ENCODE peak calls at places on chromosomes 5 and 9, in ten cellular contexts. S is endodermal cell, Z is Peyer's patch, U is hepatocyte, R is IMR-90, N is mammary epithelial cell, E is psoas muscle, L is stomach, B is lung, C is testis. V is an unnamed sample. For H3K4me1, the result is how much of the 10 kb centered on the place peaks cover.

GRCh38 chr9:125994066-125994943 is 247.1 kb downstream of the PBX3 start:
- DNase-seq in S (peak), Z (peak), U (no peak), R (no peak), N (no peak), E (no peak), L (no peak), B (no peak), C (no peak), V (no peak)

GRCh38 chr5:111072949-111073682 is 1.6 kb downstream of the TSLP start:
- DNase-seq in S (peak), Z (peak), U (peak), R (peak), N (peak), E (peak), L (peak), B (peak), C (peak), V (peak)

GRCh38 chr5:1003296-1003937 is 5.2 kb upstream of the NKD2 start:
- DNase-seq in S (no peak), Z (peak), U (peak), R (no peak), N (peak), E (no peak), L (peak), B (peak), C (peak), V (no peak)

GRCh38 chr9:70006299-70006698 is 37.3 kb upstream of the MAMDC2 start:
- DNase-seq in S (no peak), Z (no peak), U (no peak), R (peak), N (no peak), E (no peak), L (no peak), B (peak), C (no peak), V (no peak)

GRCh38 chr5:1105350-1106265 is 6.3 kb downstream of the SLC12A7 start:
- DNase-seq in S (no peak), Z (peak), U (peak), R (no peak), N (no peak), E (no peak), L (peak), B (no peak), C (no peak), V (peak)

GRCh38 chr9:33187519-33188218 is 20.5 kb upstream of the B4GALT1 start:
- DNase-seq in S (peak), Z (no peak), U (peak), R (peak), N (no peak), E (peak), L (no peak), B (no peak), C (peak), V (no peak)

GRCh38 chr5:21159526-21160059 is 1171.6 kb upstream of the CDH18 start:
- DNase-seq in S (no peak), Z (no peak), U (no peak), R (no peak), N (peak), E (no peak), L (no peak), B (no peak), C (no peak), V (no peak)

GRCh38 chr9:100100268-100100667 is 1.2 kb downstream of the INVS start:
- DNase-seq in S (no peak), Z (no peak), U (no peak), R (no peak), N (no peak), E (no peak), L (no peak), B (no peak), C (no peak), V (no peak)

GRCh38 chr5:140345919-140346347 is 470 bp downstream of the HBEGF start:
- DNase-seq in S (peak), Z (no peak), U (peak), R (peak), N (peak), E (peak), L (peak), B (peak), C (peak), V (no peak)

GRCh38 chr9:91199739-91200497 is 161.8 kb downstream of the AUH start:
- DNase-seq in S (no peak), Z (no peak), U (no peak), R (no peak), N (no peak), E (no peak), L (no peak), B (no peak), C (no peak), V (no peak)

DNA sequence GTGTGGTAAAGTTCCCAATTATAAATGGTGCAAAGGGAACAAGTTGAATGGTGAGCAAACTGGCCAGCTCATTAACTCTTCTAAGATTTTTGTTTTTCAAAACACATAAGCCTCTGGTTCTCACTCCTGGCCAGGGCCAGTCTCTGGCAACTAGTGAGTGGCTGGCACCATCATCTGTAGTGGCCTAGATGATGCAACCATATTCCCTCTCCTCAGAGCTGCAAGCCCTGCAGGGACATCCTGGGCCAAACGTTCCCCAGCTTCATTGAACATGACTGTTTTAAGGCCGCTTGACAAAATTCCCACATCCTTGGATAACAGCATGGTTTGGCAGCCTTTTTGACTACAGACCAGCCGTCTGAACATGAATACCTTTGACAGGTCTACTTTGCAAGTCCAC is 24.0 kb downstream of the MACROH2A1 start:
- DNase-seq in S (no peak), Z (no peak), U (no peak), R (no peak), N (no peak), E (peak), L (no peak), B (no peak), C (no peak), V (no peak)
- H3K4me1 ChIP-seq in S (under half), Z (under half), U (half or more), R (half or more), N (under half), E (half or more), L (under half), B (under half), C (under half), V (under half)

GRCh38 chr5:127988149-127988755 is 95.3 kb upstream of the SLC12A2 start:
- DNase-seq in S (no peak), Z (no peak), U (peak), R (peak), N (peak), E (no peak), L (no peak), B (no peak), C (no peak), V (no peak)
- H3K27ac ChIP-seq in S (no peak), Z (no peak), U (no peak), R (peak), N (peak), E (no peak), L (no peak), B (no peak), C (no peak), V (no peak)

DNA sequence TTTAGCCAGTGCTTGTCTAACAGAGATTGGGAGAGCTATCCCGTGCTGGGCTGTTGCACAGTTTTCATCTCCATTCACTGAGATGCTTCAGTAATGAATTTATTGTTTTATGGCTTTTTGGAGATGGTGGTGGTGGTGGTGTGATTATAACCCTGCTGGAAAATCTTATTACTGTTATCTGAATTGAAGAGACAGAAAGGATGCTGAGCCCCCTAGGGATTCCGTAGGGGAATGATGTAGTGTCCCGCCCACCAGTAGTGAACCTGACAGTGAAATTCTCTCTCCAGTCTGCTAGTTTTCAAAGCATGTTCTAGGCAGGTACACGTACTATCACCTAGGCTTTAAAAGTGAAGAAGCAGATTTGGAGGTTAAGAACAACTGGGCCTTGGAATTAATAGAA is 1.9 kb downstream of the RAI14 start:
- DNase-seq in S (no peak), Z (no peak), U (peak), R (peak), N (no peak), E (no peak), L (no peak), B (no peak), C (no peak), V (no peak)
- TF ChIP-seq CTCF in S (peak), Z (no peak), U (no peak), R (peak), N (no peak), E (no peak), L (no peak), B (no peak), C (no peak), V (no peak)

GRCh38 chr5:150154618-150155134 is 969 bp downstream of the PDGFRB start:
- DNase-seq in S (peak), Z (no peak), U (no peak), R (no peak), N (no peak), E (no peak), L (no peak), B (no peak), C (no peak), V (no peak)

GRCh38 chr5:150152636-150153462 is 2.8 kb downstream of the PDGFRB start:
- DNase-seq in S (peak), Z (no peak), U (no peak), R (peak), N (no peak), E (no peak), L (no peak), B (no peak), C (no peak), V (no peak)

GRCh38 chr5:150155258-150156032 is at the start of gene PDGFRB:
- DNase-seq in S (peak), Z (peak), U (peak), R (peak), N (no peak), E (peak), L (peak), B (peak), C (peak), V (peak)

GRCh38 chr5:150153483-150153882 is 2.2 kb downstream of the PDGFRB start:
- DNase-seq in S (peak), Z (no peak), U (no peak), R (peak), N (no peak), E (no peak), L (no peak), B (no peak), C (no peak), V (no peak)

DNA sequence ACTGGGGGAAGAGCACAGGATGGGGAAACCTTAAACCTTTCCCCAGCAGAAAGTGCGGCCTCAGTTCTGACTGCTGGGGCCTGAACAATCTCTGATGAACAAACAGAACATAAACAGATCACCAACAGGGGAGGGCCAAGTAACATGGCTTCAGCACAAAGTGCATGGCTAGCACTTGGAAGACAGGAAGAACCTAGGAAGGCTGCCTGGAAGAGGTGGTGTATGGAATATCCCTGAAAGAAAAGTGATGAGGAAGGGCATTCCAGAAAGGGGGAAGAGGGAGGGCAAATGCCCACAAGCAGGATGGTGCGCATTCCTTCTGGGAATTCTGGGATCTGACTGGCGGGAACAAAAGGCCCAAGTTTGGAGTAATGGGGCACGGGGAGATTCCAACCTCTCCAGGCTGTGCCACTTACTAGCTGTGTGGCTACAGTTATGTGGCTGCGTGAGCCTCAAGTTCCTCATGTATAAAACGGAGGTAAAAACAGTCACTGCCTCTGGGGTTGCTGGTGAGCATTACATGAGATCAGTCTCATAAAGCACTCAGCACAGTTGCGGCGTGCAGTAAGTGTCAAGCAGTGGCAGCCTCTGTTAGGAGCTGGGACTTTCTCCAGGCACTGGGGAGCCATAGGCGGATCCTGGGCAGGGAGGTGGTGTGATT is 1.6 kb downstream of the PDGFRB start:
- DNase-seq in S (peak), Z (no peak), U (peak), R (peak), N (no peak), E (no peak), L (no peak), B (no peak), C (peak), V (no peak)
- H3K4me1 ChIP-seq in S (under half), Z (under half), U (under half), R (under half), N (under half), E (under half), L (under half), B (under half), C (under half), V (under half)

DNA sequence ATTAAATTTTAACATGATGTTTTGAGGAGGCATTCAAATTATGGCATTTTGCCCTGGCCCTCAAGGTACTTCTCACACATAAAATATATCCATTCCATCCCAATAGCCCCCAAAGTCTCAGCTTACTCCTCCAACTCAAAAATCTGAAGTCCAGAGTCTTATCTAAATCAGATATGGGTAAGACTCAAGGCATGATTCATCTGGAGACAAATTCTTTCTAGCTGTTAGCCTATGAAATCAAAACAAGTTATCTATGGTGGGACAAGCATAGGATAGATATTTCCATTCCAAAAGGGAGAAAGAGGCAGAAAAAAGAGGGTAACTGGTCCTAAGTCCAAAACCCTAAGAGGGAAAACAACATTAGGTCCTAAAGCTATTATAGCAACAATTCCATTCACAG is 408.4 kb downstream of the ZNF608 start:
- DNase-seq in S (no peak), Z (no peak), U (no peak), R (peak), N (no peak), E (no peak), L (no peak), B (no peak), C (no peak), V (no peak)
- H3K27ac ChIP-seq in S (no peak), Z (no peak), U (no peak), R (no peak), N (no peak), E (no peak), L (no peak), B (no peak), C (no peak), V (no peak)

GRCh38 chr5:149946118-149946517 is 1.5 kb upstream of the PDE6A start:
- DNase-seq in S (no peak), Z (peak), U (peak), R (no peak), N (no peak), E (no peak), L (no peak), B (no peak), C (no peak), V (no peak)

GRCh38 chr5:149948988-149949387 is 4.4 kb upstream of the PDE6A start:
- DNase-seq in S (no peak), Z (no peak), U (no peak), R (no peak), N (no peak), E (no peak), L (no peak), B (no peak), C (no peak), V (no peak)

GRCh38 chr5:149956685-149957084 is 3.9 kb upstream of the SLC26A2 start:
- DNase-seq in S (no peak), Z (no peak), U (no peak), R (no peak), N (no peak), E (no peak), L (no peak), B (no peak), C (no peak), V (no peak)

GRCh38 chr5:149954798-149955197 is 5.8 kb upstream of the SLC26A2 start:
- DNase-seq in S (no peak), Z (no peak), U (no peak), R (no peak), N (no peak), E (no peak), L (no peak), B (no peak), C (no peak), V (no peak)

DNA sequence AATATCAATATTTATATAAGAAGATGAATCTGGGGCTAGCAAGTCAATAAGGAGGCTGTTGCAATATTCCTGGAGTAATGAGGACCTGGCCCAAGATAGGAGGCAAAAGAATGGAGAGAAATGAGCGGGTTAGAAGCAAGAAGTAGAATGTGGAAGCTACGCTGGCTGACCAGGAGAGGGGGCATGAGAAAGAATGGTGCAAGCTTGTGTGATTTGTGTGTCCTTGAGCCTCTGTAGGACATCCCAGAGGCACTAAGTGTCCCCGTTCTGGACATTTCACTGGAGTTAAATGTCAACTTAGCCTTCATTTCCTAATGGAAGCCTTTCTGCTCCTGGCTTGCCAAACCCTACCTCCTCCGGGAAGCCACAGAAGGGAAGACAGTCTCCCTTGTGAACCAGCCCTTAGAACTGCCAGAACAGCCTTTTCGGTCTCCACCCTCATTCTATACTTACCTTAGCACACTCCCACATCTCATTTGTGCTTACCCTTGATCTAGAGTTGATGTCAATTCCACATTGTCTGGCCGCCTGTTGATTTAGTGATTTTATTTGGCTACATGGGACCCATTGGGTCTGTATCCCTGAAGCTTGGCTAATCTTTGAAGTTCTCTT is 6.7 kb upstream of the PDE6A start:
- DNase-seq in S (peak), Z (no peak), U (no peak), R (no peak), N (no peak), E (no peak), L (no peak), B (no peak), C (no peak), V (no peak)
- TF ChIP-seq CTCF in S (peak), Z (no peak), U (no peak), R (no peak), N (no peak), E (no peak), L (no peak), B (no peak), C (no peak), V (no peak)

DNA sequence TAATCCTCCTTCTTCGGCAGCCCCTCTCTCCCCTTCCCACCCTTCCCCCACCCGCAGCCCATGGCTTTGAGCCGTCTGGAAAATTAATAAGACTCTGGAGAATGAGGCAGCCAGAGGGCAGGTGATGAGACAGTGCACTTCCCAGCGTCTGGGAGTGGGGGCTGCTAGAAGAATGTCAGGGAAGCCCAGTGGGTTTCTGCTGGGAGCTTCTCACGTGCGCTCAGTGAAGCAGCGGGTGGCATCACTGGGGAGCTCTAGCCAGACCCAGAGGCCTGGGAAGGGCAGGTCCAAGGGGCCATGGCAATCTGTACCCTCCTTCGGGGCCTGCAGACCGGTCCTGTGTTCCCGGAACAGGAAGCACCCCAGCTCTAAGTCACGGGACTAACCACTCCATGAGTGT is 164.9 kb upstream of the OTULINL start:
- DNase-seq in S (peak), Z (no peak), U (peak), R (no peak), N (no peak), E (no peak), L (no peak), B (no peak), C (no peak), V (no peak)
- H3K4me1 ChIP-seq in S (under half), Z (under half), U (under half), R (under half), N (under half), E (under half), L (under half), B (under half), C (under half), V (under half)